ENCODE peak calls at places on chromosomes 16 and 17, in seven cellular contexts. One of them, this sample, is unnamed.
A peak's percentile ranks its signal among the peaks of the same experiment; 100 is the strongest.

GRCh38 chr16:49698416-49698815 is 157.5 kb downstream of the ZNF423 start:
- DNase-seq in T-helper 2 cell: no peak
- DNase-seq in naive thymus-derived CD4-positive, alpha-beta T cell: no peak
- DNase-seq in EL: no peak
- DNase-seq in NB4: no peak
- DNase-seq in GM10248: no peak
- DNase-seq in kidney: no peak
- DNase-seq in this sample: no peak

GRCh38 chr16:56576585-56577299 is 11.9 kb downstream of the MT4 start:
- DNase-seq in T-helper 2 cell: peak; percentile 77
- DNase-seq in naive thymus-derived CD4-positive, alpha-beta T cell: peak; percentile 92
- DNase-seq in EL: peak; percentile 74
- DNase-seq in NB4: peak; percentile 82
- DNase-seq in GM10248: peak; percentile 85
- DNase-seq in kidney: peak; percentile 91
- DNase-seq in this sample: no peak

GRCh38 chr16:67150833-67151396 is at the start of gene B3GNT9:
- DNase-seq in T-helper 2 cell: no peak
- DNase-seq in naive thymus-derived CD4-positive, alpha-beta T cell: no peak
- DNase-seq in EL: peak; percentile 80
- DNase-seq in NB4: peak; percentile 5
- DNase-seq in GM10248: peak; percentile 75
- DNase-seq in kidney: peak; percentile 94
- DNase-seq in this sample: no peak

GRCh38 chr17:9021985-9022552 is 759 bp downstream of the NTN1 start:
- DNase-seq in T-helper 2 cell: no peak
- DNase-seq in naive thymus-derived CD4-positive, alpha-beta T cell: no peak
- DNase-seq in EL: peak; percentile 24
- DNase-seq in NB4: no peak
- DNase-seq in GM10248: peak; percentile 41
- DNase-seq in kidney: peak; percentile 77
- DNase-seq in this sample: no peak

GRCh38 chr17:45096926-45097325 is 35.4 kb downstream of the PLCD3 start:
- DNase-seq in T-helper 2 cell: no peak
- DNase-seq in naive thymus-derived CD4-positive, alpha-beta T cell: no peak
- DNase-seq in EL: no peak
- DNase-seq in NB4: no peak
- DNase-seq in GM10248: no peak
- DNase-seq in kidney: no peak
- DNase-seq in this sample: no peak

GRCh38 chr16:89200124-89200849 is at the start of gene SLC22A31:
- DNase-seq in T-helper 2 cell: no peak
- DNase-seq in naive thymus-derived CD4-positive, alpha-beta T cell: no peak
- DNase-seq in EL: no peak
- DNase-seq in NB4: peak; percentile 85
- DNase-seq in GM10248: no peak
- DNase-seq in kidney: peak; percentile 74
- DNase-seq in this sample: no peak

GRCh38 chr16:84810518-84811273 is 9.1 kb upstream of the CRISPLD2 start:
- DNase-seq in T-helper 2 cell: no peak
- DNase-seq in naive thymus-derived CD4-positive, alpha-beta T cell: peak; percentile 48
- DNase-seq in EL: no peak
- DNase-seq in NB4: peak; percentile 96
- DNase-seq in GM10248: peak; percentile 58
- DNase-seq in kidney: no peak
- DNase-seq in this sample: no peak

GRCh38 chr16:49464877-49465504 is 91.4 kb downstream of the C16orf78 start:
- DNase-seq in T-helper 2 cell: no peak
- DNase-seq in naive thymus-derived CD4-positive, alpha-beta T cell: peak; percentile 41
- DNase-seq in EL: no peak
- DNase-seq in NB4: no peak
- DNase-seq in GM10248: peak; percentile 59
- DNase-seq in kidney: no peak
- DNase-seq in this sample: no peak

GRCh38 chr16:52547001-52547833 is at the start of gene TOX3:
- DNase-seq in T-helper 2 cell: no peak
- DNase-seq in naive thymus-derived CD4-positive, alpha-beta T cell: no peak
- DNase-seq in EL: no peak
- DNase-seq in NB4: no peak
- DNase-seq in GM10248: peak; percentile 10
- DNase-seq in kidney: peak; percentile 80
- DNase-seq in this sample: no peak

GRCh38 chr17:33520404-33521032 is 227.4 kb upstream of the ASIC2 start:
- DNase-seq in T-helper 2 cell: no peak
- DNase-seq in naive thymus-derived CD4-positive, alpha-beta T cell: peak; percentile 18
- DNase-seq in EL: peak; percentile 6
- DNase-seq in NB4: peak; percentile 57
- DNase-seq in GM10248: peak; percentile 73
- DNase-seq in kidney: no peak
- DNase-seq in this sample: no peak

GRCh38 chr16:9407206-9407758 is 315.8 kb downstream of the HAPSTR1 start:
- DNase-seq in T-helper 2 cell: no peak
- DNase-seq in naive thymus-derived CD4-positive, alpha-beta T cell: no peak
- DNase-seq in EL: no peak
- DNase-seq in NB4: no peak
- DNase-seq in GM10248: no peak
- DNase-seq in kidney: no peak
- DNase-seq in this sample: no peak

GRCh38 chr16:13795131-13795530 is 124.8 kb upstream of the ERCC4 start:
- DNase-seq in T-helper 2 cell: no peak
- DNase-seq in naive thymus-derived CD4-positive, alpha-beta T cell: no peak
- DNase-seq in EL: no peak
- DNase-seq in NB4: no peak
- DNase-seq in GM10248: no peak
- DNase-seq in kidney: no peak
- DNase-seq in this sample: no peak

GRCh38 chr17:49063652-49064051 is 66.5 kb downstream of the IGF2BP1 start:
- DNase-seq in T-helper 2 cell: no peak
- DNase-seq in naive thymus-derived CD4-positive, alpha-beta T cell: no peak
- DNase-seq in EL: no peak
- DNase-seq in NB4: no peak
- DNase-seq in GM10248: no peak
- DNase-seq in kidney: no peak
- DNase-seq in this sample: no peak

GRCh38 chr17:63714550-63715277 is 14.8 kb upstream of the LIMD2 start:
- DNase-seq in T-helper 2 cell: no peak
- DNase-seq in naive thymus-derived CD4-positive, alpha-beta T cell: no peak
- DNase-seq in EL: peak; percentile 20
- DNase-seq in NB4: no peak
- DNase-seq in GM10248: no peak
- DNase-seq in kidney: no peak
- DNase-seq in this sample: no peak

GRCh38 chr17:231191-231965 is 49.9 kb upstream of the DOC2B start:
- DNase-seq in T-helper 2 cell: no peak
- DNase-seq in naive thymus-derived CD4-positive, alpha-beta T cell: no peak
- DNase-seq in EL: no peak
- DNase-seq in NB4: no peak
- DNase-seq in GM10248: no peak
- DNase-seq in kidney: peak; percentile 62
- DNase-seq in this sample: no peak

GRCh38 chr16:89322381-89323119 is 105.0 kb downstream of the ZNF778 start:
- DNase-seq in T-helper 2 cell: no peak
- DNase-seq in naive thymus-derived CD4-positive, alpha-beta T cell: no peak
- DNase-seq in EL: peak; percentile 76
- DNase-seq in NB4: peak; percentile 67
- DNase-seq in GM10248: no peak
- DNase-seq in kidney: peak; percentile 82
- DNase-seq in this sample: no peak

GRCh38 chr17:72467841-72468653 is 347.2 kb downstream of the SOX9 start:
- DNase-seq in T-helper 2 cell: no peak
- DNase-seq in naive thymus-derived CD4-positive, alpha-beta T cell: no peak
- DNase-seq in EL: no peak
- DNase-seq in NB4: no peak
- DNase-seq in GM10248: no peak
- DNase-seq in kidney: peak; percentile 83
- DNase-seq in this sample: peak; percentile 64

GRCh38 chr17:83186751-83187421 is 107.5 kb downstream of the METRNL start:
- DNase-seq in T-helper 2 cell: no peak
- DNase-seq in naive thymus-derived CD4-positive, alpha-beta T cell: no peak
- DNase-seq in EL: no peak
- DNase-seq in NB4: no peak
- DNase-seq in GM10248: no peak
- DNase-seq in kidney: no peak
- DNase-seq in this sample: no peak

GRCh38 chr17:71338396-71338795 is 782.4 kb upstream of the SOX9 start:
- DNase-seq in T-helper 2 cell: no peak
- DNase-seq in naive thymus-derived CD4-positive, alpha-beta T cell: no peak
- DNase-seq in EL: peak; percentile 58
- DNase-seq in NB4: peak; percentile 16
- DNase-seq in GM10248: no peak
- DNase-seq in kidney: no peak
- DNase-seq in this sample: no peak

GRCh38 chr17:8016632-8017424 is 14.4 kb downstream of the GUCY2D start:
- DNase-seq in T-helper 2 cell: no peak
- DNase-seq in naive thymus-derived CD4-positive, alpha-beta T cell: peak; percentile 56
- DNase-seq in EL: peak; percentile 55
- DNase-seq in NB4: peak; percentile 76
- DNase-seq in GM10248: peak; percentile 55
- DNase-seq in kidney: peak; percentile 55
- DNase-seq in this sample: no peak

GRCh38 chr16:23700509-23700908 is 12.5 kb downstream of the ERN2 start:
- DNase-seq in T-helper 2 cell: no peak
- DNase-seq in naive thymus-derived CD4-positive, alpha-beta T cell: no peak
- DNase-seq in EL: no peak
- DNase-seq in NB4: no peak
- DNase-seq in GM10248: no peak
- DNase-seq in kidney: no peak
- DNase-seq in this sample: no peak

GRCh38 chr17:57722704-57723043 is 22.4 kb downstream of the CCDC182 start:
- DNase-seq in T-helper 2 cell: no peak
- DNase-seq in naive thymus-derived CD4-positive, alpha-beta T cell: no peak
- DNase-seq in EL: no peak
- DNase-seq in NB4: no peak
- DNase-seq in GM10248: no peak
- DNase-seq in kidney: no peak
- DNase-seq in this sample: no peak

GRCh38 chr16:78395035-78395434 is 295.6 kb downstream of the WWOX start:
- DNase-seq in T-helper 2 cell: no peak
- DNase-seq in naive thymus-derived CD4-positive, alpha-beta T cell: no peak
- DNase-seq in EL: no peak
- DNase-seq in NB4: peak; percentile 75
- DNase-seq in GM10248: no peak
- DNase-seq in kidney: no peak
- DNase-seq in this sample: no peak

GRCh38 chr16:55876854-55877253 is 1.7 kb upstream of the CES5A start:
- DNase-seq in T-helper 2 cell: no peak
- DNase-seq in naive thymus-derived CD4-positive, alpha-beta T cell: no peak
- DNase-seq in EL: peak; percentile 33
- DNase-seq in NB4: no peak
- DNase-seq in GM10248: no peak
- DNase-seq in kidney: no peak
- DNase-seq in this sample: no peak

GRCh38 chr16:68577352-68577853 is 38.3 kb downstream of the ZFP90 start:
- DNase-seq in T-helper 2 cell: no peak
- DNase-seq in naive thymus-derived CD4-positive, alpha-beta T cell: no peak
- DNase-seq in EL: no peak
- DNase-seq in NB4: no peak
- DNase-seq in GM10248: no peak
- DNase-seq in kidney: no peak
- DNase-seq in this sample: no peak

GRCh38 chr17:68198931-68199836 is 48.7 kb upstream of the AMZ2 start:
- DNase-seq in T-helper 2 cell: no peak
- DNase-seq in naive thymus-derived CD4-positive, alpha-beta T cell: no peak
- DNase-seq in EL: no peak
- DNase-seq in NB4: no peak
- DNase-seq in GM10248: peak; percentile 30
- DNase-seq in kidney: peak; percentile 79
- DNase-seq in this sample: no peak

GRCh38 chr17:17823433-17824118 is 13.2 kb downstream of the SREBF1 start:
- DNase-seq in T-helper 2 cell: peak; percentile 63
- DNase-seq in naive thymus-derived CD4-positive, alpha-beta T cell: peak; percentile 81
- DNase-seq in EL: peak; percentile 88
- DNase-seq in NB4: peak; percentile 92
- DNase-seq in GM10248: peak; percentile 99
- DNase-seq in kidney: peak; percentile 95
- DNase-seq in this sample: no peak

GRCh38 chr17:80063815-80064585 is 27.6 kb downstream of the CCDC40 start:
- DNase-seq in T-helper 2 cell: no peak
- DNase-seq in naive thymus-derived CD4-positive, alpha-beta T cell: no peak
- DNase-seq in EL: peak; percentile 60
- DNase-seq in NB4: peak; percentile 85
- DNase-seq in GM10248: no peak
- DNase-seq in kidney: peak; percentile 96
- DNase-seq in this sample: no peak

GRCh38 chr17:27569884-27570577 is 61.0 kb upstream of the LGALS9 start:
- DNase-seq in T-helper 2 cell: no peak
- DNase-seq in naive thymus-derived CD4-positive, alpha-beta T cell: no peak
- DNase-seq in EL: no peak
- DNase-seq in NB4: peak; percentile 62
- DNase-seq in GM10248: no peak
- DNase-seq in kidney: peak; percentile 62
- DNase-seq in this sample: no peak

GRCh38 chr16:87235810-87236515 is 81.2 kb downstream of the C16orf95 start:
- DNase-seq in T-helper 2 cell: no peak
- DNase-seq in naive thymus-derived CD4-positive, alpha-beta T cell: no peak
- DNase-seq in EL: no peak
- DNase-seq in NB4: peak; percentile 90
- DNase-seq in GM10248: no peak
- DNase-seq in kidney: no peak
- DNase-seq in this sample: no peak

GRCh38 chr17:42252528-42253172 is 23.5 kb downstream of the STAT5B start:
- DNase-seq in T-helper 2 cell: no peak
- DNase-seq in naive thymus-derived CD4-positive, alpha-beta T cell: no peak
- DNase-seq in EL: peak; percentile 45
- DNase-seq in NB4: no peak
- DNase-seq in GM10248: no peak
- DNase-seq in kidney: no peak
- DNase-seq in this sample: no peak

GRCh38 chr17:56717471-56717870 is 116.2 kb downstream of the C17orf67 start:
- DNase-seq in T-helper 2 cell: no peak
- DNase-seq in naive thymus-derived CD4-positive, alpha-beta T cell: no peak
- DNase-seq in EL: no peak
- DNase-seq in NB4: no peak
- DNase-seq in GM10248: no peak
- DNase-seq in kidney: no peak
- DNase-seq in this sample: no peak

GRCh38 chr17:77465358-77466041 is 324.7 kb downstream of the SEC14L1 start:
- DNase-seq in T-helper 2 cell: no peak
- DNase-seq in naive thymus-derived CD4-positive, alpha-beta T cell: peak; percentile 89
- DNase-seq in EL: peak; percentile 79
- DNase-seq in NB4: peak; percentile 97
- DNase-seq in GM10248: peak; percentile 82
- DNase-seq in kidney: peak; percentile 88
- DNase-seq in this sample: no peak

GRCh38 chr16:3642397-3643094 is 11.9 kb upstream of the DNASE1 start:
- DNase-seq in T-helper 2 cell: no peak
- DNase-seq in naive thymus-derived CD4-positive, alpha-beta T cell: no peak
- DNase-seq in EL: peak; percentile 23
- DNase-seq in NB4: no peak
- DNase-seq in GM10248: no peak
- DNase-seq in kidney: no peak
- DNase-seq in this sample: no peak

GRCh38 chr16:2585651-2586081 is 47.8 kb downstream of the PDPK1 start:
- DNase-seq in T-helper 2 cell: no peak
- DNase-seq in naive thymus-derived CD4-positive, alpha-beta T cell: no peak
- DNase-seq in EL: no peak
- DNase-seq in NB4: no peak
- DNase-seq in GM10248: no peak
- DNase-seq in kidney: no peak
- DNase-seq in this sample: no peak

This sample was measured in BJ.